ENCODE peak calls at places on chromosome 18, in four cellular contexts. J, Y, V and H are unnamed samples.

GRCh38 chr18:7117390-7118355 is at the start of gene LAMA1:
- DNase-seq in Y (peak), J (no peak), V (no peak), H (no peak)

GRCh38 chr18:55781481-55781957 is 193.5 kb upstream of the TCF4 start:
- DNase-seq in V (no peak), Y (peak), J (peak), H (peak)

GRCh38 chr18:55144226-55144625 is 185.0 kb upstream of the CCDC68 start:
- DNase-seq in V (no peak), J (no peak), Y (no peak), H (no peak)

GRCh38 chr18:29154758-29155725 is 978.1 kb upstream of the CDH2 start:
- DNase-seq in J (no peak), Y (peak), V (no peak), H (no peak)

GRCh38 chr18:77366725-77367641 is 117.3 kb downstream of the GALR1 start:
- DNase-seq in J (no peak), V (no peak), Y (peak), H (peak)

GRCh38 chr18:7237670-7238272 is 6.9 kb downstream of the LRRC30 start:
- DNase-seq in J (no peak), Y (no peak), V (no peak), H (no peak)

GRCh38 chr18:55007582-55007981 is 48.3 kb upstream of the CCDC68 start:
- DNase-seq in V (no peak), J (no peak), Y (no peak), H (no peak)

GRCh38 chr18:36187826-36188721 is 777 bp downstream of the MOCOS start:
- DNase-seq in V (no peak), Y (peak), J (no peak), H (no peak)

GRCh38 chr18:68734311-68734710 is 19.4 kb upstream of the TMX3 start:
- DNase-seq in Y (peak), J (no peak), V (no peak), H (peak)

GRCh38 chr18:48045744-48046143 is 115.3 kb upstream of the SMAD2 start:
- DNase-seq in V (no peak), J (no peak), Y (no peak), H (no peak)

GRCh38 chr18:37138456-37138855 is 309.5 kb downstream of the KIAA1328 start:
- DNase-seq in V (no peak), Y (no peak), J (no peak), H (no peak)

GRCh38 chr18:79923896-79924585 is 27.4 kb downstream of the SLC66A2 start:
- DNase-seq in J (no peak), Y (no peak), V (no peak), H (no peak)

GRCh38 chr18:3388980-3389379 is 61.0 kb upstream of the TGIF1 start:
- DNase-seq in Y (no peak), J (no peak), V (no peak), H (no peak)

GRCh38 chr18:75109001-75109400 is 99.9 kb downstream of the PTGR3 start:
- DNase-seq in V (no peak), J (no peak), Y (no peak), H (no peak)

GRCh38 chr18:48886520-48887293 is 64.1 kb downstream of the SMAD7 start:
- DNase-seq in Y (no peak), V (no peak), J (no peak), H (no peak)

GRCh38 chr18:8898990-8899389 is 193.6 kb downstream of the MTCL1 start:
- DNase-seq in Y (no peak), J (no peak), V (no peak), H (no peak)

GRCh38 chr18:38611036-38611964 is 1045.7 kb upstream of the CELF4 start:
- DNase-seq in Y (no peak), V (no peak), J (no peak), H (no peak)